ENCODE peak calls at places on chromosomes 11 and 22, in eight cellular contexts. One of them, this sample, is unnamed.

GRCh38 chr22:29209624-29209929 is 3.9 kb downstream of the EMID1 start:
- DNase-seq in adrenal gland: no peak
- DNase-seq in IMR-90: no peak
- DNase-seq in CD8-positive, alpha-beta T cell: no peak
- DNase-seq in choroid plexus epithelial cell: no peak
- DNase-seq in neural progenitor cell: no peak
- DNase-seq in right lobe of liver: no peak
- DNase-seq in Caco-2: no peak
- DNase-seq in this sample: no peak

GRCh38 chr11:112874959-112875358 is 86.3 kb upstream of the NCAM1 start:
- DNase-seq in IMR-90: no peak
- DNase-seq in CD8-positive, alpha-beta T cell: no peak
- DNase-seq in choroid plexus epithelial cell: no peak
- DNase-seq in right lobe of liver: no peak
- DNase-seq in neural progenitor cell: no peak
- DNase-seq in Caco-2: no peak
- DNase-seq in adrenal gland: no peak
- DNase-seq in this sample: no peak

GRCh38 chr22:26673485-26673884 is 16.1 kb downstream of the MIAT start:
- DNase-seq in right lobe of liver: no peak
- DNase-seq in adrenal gland: no peak
- DNase-seq in Caco-2: no peak
- DNase-seq in CD8-positive, alpha-beta T cell: no peak
- DNase-seq in neural progenitor cell: no peak
- DNase-seq in choroid plexus epithelial cell: peak
- DNase-seq in IMR-90: no peak
- DNase-seq in this sample: no peak

GRCh38 chr11:72223615-72224586 is 666 bp upstream of the INPPL1 start:
- DNase-seq in right lobe of liver: peak
- DNase-seq in Caco-2: peak
- DNase-seq in neural progenitor cell: peak
- DNase-seq in choroid plexus epithelial cell: peak
- DNase-seq in IMR-90: peak
- DNase-seq in adrenal gland: peak
- DNase-seq in CD8-positive, alpha-beta T cell: no peak
- DNase-seq in this sample: peak

GRCh38 chr11:77411238-77411637 is 62.7 kb downstream of the PAK1 start:
- DNase-seq in CD8-positive, alpha-beta T cell: peak
- DNase-seq in right lobe of liver: no peak
- DNase-seq in neural progenitor cell: peak
- DNase-seq in choroid plexus epithelial cell: peak
- DNase-seq in adrenal gland: peak
- DNase-seq in IMR-90: peak
- DNase-seq in Caco-2: no peak
- DNase-seq in this sample: no peak

GRCh38 chr11:7665473-7666291 is 7.6 kb downstream of the CYB5R2 start:
- DNase-seq in neural progenitor cell: peak
- DNase-seq in IMR-90: peak
- DNase-seq in right lobe of liver: peak
- DNase-seq in choroid plexus epithelial cell: peak
- DNase-seq in CD8-positive, alpha-beta T cell: peak
- DNase-seq in adrenal gland: peak
- DNase-seq in Caco-2: peak
- DNase-seq in this sample: peak

GRCh38 chr11:44309483-44310197 is at the start of gene ALX4:
- DNase-seq in CD8-positive, alpha-beta T cell: no peak
- DNase-seq in IMR-90: no peak
- DNase-seq in neural progenitor cell: peak
- DNase-seq in choroid plexus epithelial cell: no peak
- DNase-seq in Caco-2: no peak
- DNase-seq in right lobe of liver: no peak
- DNase-seq in adrenal gland: peak
- DNase-seq in this sample: peak

GRCh38 chr11:67031791-67032561 is 9.0 kb downstream of the SYT12 start:
- DNase-seq in choroid plexus epithelial cell: peak
- DNase-seq in adrenal gland: peak
- DNase-seq in IMR-90: peak
- DNase-seq in CD8-positive, alpha-beta T cell: no peak
- DNase-seq in neural progenitor cell: no peak
- DNase-seq in Caco-2: peak
- DNase-seq in right lobe of liver: no peak
- DNase-seq in this sample: no peak

GRCh38 chr11:45848654-45849081 is 1.4 kb downstream of the CRY2 start:
- DNase-seq in Caco-2: no peak
- DNase-seq in right lobe of liver: no peak
- DNase-seq in neural progenitor cell: no peak
- DNase-seq in adrenal gland: no peak
- DNase-seq in choroid plexus epithelial cell: no peak
- DNase-seq in CD8-positive, alpha-beta T cell: no peak
- DNase-seq in IMR-90: no peak
- DNase-seq in this sample: no peak

GRCh38 chr11:75813622-75814039 is 1.4 kb upstream of the UVRAG start:
- DNase-seq in IMR-90: peak
- DNase-seq in CD8-positive, alpha-beta T cell: no peak
- DNase-seq in choroid plexus epithelial cell: no peak
- DNase-seq in right lobe of liver: no peak
- DNase-seq in Caco-2: no peak
- DNase-seq in neural progenitor cell: no peak
- DNase-seq in adrenal gland: no peak
- DNase-seq in this sample: no peak

GRCh38 chr11:68042219-68043028 is 3.6 kb downstream of the TCIRG1 start:
- DNase-seq in Caco-2: peak
- DNase-seq in IMR-90: no peak
- DNase-seq in choroid plexus epithelial cell: no peak
- DNase-seq in right lobe of liver: no peak
- DNase-seq in neural progenitor cell: no peak
- DNase-seq in CD8-positive, alpha-beta T cell: no peak
- DNase-seq in adrenal gland: peak
- DNase-seq in this sample: peak

GRCh38 chr22:21067901-21068680 is 22.3 kb downstream of the LRRC74B start:
- DNase-seq in CD8-positive, alpha-beta T cell: no peak
- DNase-seq in neural progenitor cell: no peak
- DNase-seq in adrenal gland: no peak
- DNase-seq in IMR-90: no peak
- DNase-seq in choroid plexus epithelial cell: no peak
- DNase-seq in right lobe of liver: no peak
- DNase-seq in Caco-2: no peak
- DNase-seq in this sample: no peak

GRCh38 chr11:12070446-12071267 is 39.7 kb upstream of the MICAL2 start:
- DNase-seq in Caco-2: peak
- DNase-seq in CD8-positive, alpha-beta T cell: no peak
- DNase-seq in adrenal gland: no peak
- DNase-seq in neural progenitor cell: no peak
- DNase-seq in IMR-90: no peak
- DNase-seq in right lobe of liver: no peak
- DNase-seq in choroid plexus epithelial cell: peak
- DNase-seq in this sample: peak

GRCh38 chr22:27391092-27391770 is 410.3 kb downstream of the MN1 start:
- DNase-seq in IMR-90: no peak
- DNase-seq in choroid plexus epithelial cell: peak
- DNase-seq in Caco-2: no peak
- DNase-seq in neural progenitor cell: peak
- DNase-seq in adrenal gland: no peak
- DNase-seq in right lobe of liver: no peak
- DNase-seq in CD8-positive, alpha-beta T cell: no peak
- DNase-seq in this sample: peak

GRCh38 chr11:8107642-8108041 is 26.6 kb downstream of the TUB start:
- DNase-seq in IMR-90: no peak
- DNase-seq in right lobe of liver: no peak
- DNase-seq in choroid plexus epithelial cell: no peak
- DNase-seq in Caco-2: no peak
- DNase-seq in neural progenitor cell: no peak
- DNase-seq in CD8-positive, alpha-beta T cell: no peak
- DNase-seq in adrenal gland: no peak
- DNase-seq in this sample: no peak

GRCh38 chr11:118522571-118523072 is 4.7 kb upstream of the TTC36 start:
- DNase-seq in neural progenitor cell: peak
- DNase-seq in choroid plexus epithelial cell: peak
- DNase-seq in CD8-positive, alpha-beta T cell: no peak
- DNase-seq in adrenal gland: no peak
- DNase-seq in right lobe of liver: no peak
- DNase-seq in IMR-90: peak
- DNase-seq in Caco-2: peak
- DNase-seq in this sample: no peak

GRCh38 chr11:22640862-22641261 is 15.2 kb upstream of the FANCF start:
- DNase-seq in Caco-2: no peak
- DNase-seq in neural progenitor cell: peak
- DNase-seq in adrenal gland: no peak
- DNase-seq in CD8-positive, alpha-beta T cell: no peak
- DNase-seq in choroid plexus epithelial cell: no peak
- DNase-seq in right lobe of liver: no peak
- DNase-seq in IMR-90: no peak
- DNase-seq in this sample: no peak

GRCh38 chr22:43795320-43795719 is 16.8 kb downstream of the EFCAB6 start:
- DNase-seq in adrenal gland: no peak
- DNase-seq in choroid plexus epithelial cell: no peak
- DNase-seq in Caco-2: no peak
- DNase-seq in IMR-90: no peak
- DNase-seq in neural progenitor cell: no peak
- DNase-seq in CD8-positive, alpha-beta T cell: no peak
- DNase-seq in right lobe of liver: no peak
- DNase-seq in this sample: no peak

GRCh38 chr22:43792905-43793304 is 19.2 kb downstream of the EFCAB6 start:
- DNase-seq in CD8-positive, alpha-beta T cell: no peak
- DNase-seq in adrenal gland: no peak
- DNase-seq in IMR-90: no peak
- DNase-seq in Caco-2: no peak
- DNase-seq in choroid plexus epithelial cell: no peak
- DNase-seq in neural progenitor cell: no peak
- DNase-seq in right lobe of liver: no peak
- DNase-seq in this sample: no peak

GRCh38 chr22:43800970-43801369 is 11.1 kb downstream of the EFCAB6 start:
- DNase-seq in CD8-positive, alpha-beta T cell: no peak
- DNase-seq in Caco-2: no peak
- DNase-seq in choroid plexus epithelial cell: no peak
- DNase-seq in right lobe of liver: no peak
- DNase-seq in adrenal gland: no peak
- DNase-seq in IMR-90: no peak
- DNase-seq in neural progenitor cell: no peak
- DNase-seq in this sample: no peak

GRCh38 chr22:43798492-43798891 is 13.6 kb downstream of the EFCAB6 start:
- DNase-seq in CD8-positive, alpha-beta T cell: no peak
- DNase-seq in choroid plexus epithelial cell: no peak
- DNase-seq in adrenal gland: no peak
- DNase-seq in Caco-2: no peak
- DNase-seq in right lobe of liver: no peak
- DNase-seq in IMR-90: peak
- DNase-seq in neural progenitor cell: no peak
- DNase-seq in this sample: no peak

GRCh38 chr22:43796567-43796966 is 15.5 kb downstream of the EFCAB6 start:
- DNase-seq in Caco-2: no peak
- DNase-seq in right lobe of liver: no peak
- DNase-seq in CD8-positive, alpha-beta T cell: no peak
- DNase-seq in choroid plexus epithelial cell: peak
- DNase-seq in adrenal gland: no peak
- DNase-seq in neural progenitor cell: peak
- DNase-seq in IMR-90: peak
- DNase-seq in this sample: no peak
- TF ChIP-seq CTCF in Caco-2: no peak
- TF ChIP-seq CTCF in right lobe of liver: peak
- TF ChIP-seq CTCF in CD8-positive, alpha-beta T cell: no peak
- TF ChIP-seq CTCF in choroid plexus epithelial cell: peak
- TF ChIP-seq CTCF in adrenal gland: no peak
- TF ChIP-seq CTCF in neural progenitor cell: peak
- TF ChIP-seq CTCF in IMR-90: peak
- TF ChIP-seq CTCF in this sample: no peak

GRCh38 chr11:73325036-73325981 is 17.2 kb downstream of the ARHGEF17 start:
- DNase-seq in IMR-90: peak
- DNase-seq in neural progenitor cell: no peak
- DNase-seq in right lobe of liver: no peak
- DNase-seq in adrenal gland: no peak
- DNase-seq in choroid plexus epithelial cell: peak
- DNase-seq in Caco-2: no peak
- DNase-seq in CD8-positive, alpha-beta T cell: no peak
- DNase-seq in this sample: no peak

GRCh38 chr11:73323464-73323863 is 15.4 kb downstream of the ARHGEF17 start:
- DNase-seq in IMR-90: peak
- DNase-seq in choroid plexus epithelial cell: peak
- DNase-seq in CD8-positive, alpha-beta T cell: no peak
- DNase-seq in right lobe of liver: peak
- DNase-seq in adrenal gland: peak
- DNase-seq in neural progenitor cell: peak
- DNase-seq in Caco-2: no peak
- DNase-seq in this sample: peak

GRCh38 chr11:73322986-73323306 is 14.9 kb downstream of the ARHGEF17 start:
- DNase-seq in adrenal gland: no peak
- DNase-seq in Caco-2: no peak
- DNase-seq in neural progenitor cell: no peak
- DNase-seq in choroid plexus epithelial cell: no peak
- DNase-seq in CD8-positive, alpha-beta T cell: no peak
- DNase-seq in IMR-90: no peak
- DNase-seq in right lobe of liver: no peak
- DNase-seq in this sample: no peak

GRCh38 chr11:73324116-73324515 is 16.0 kb downstream of the ARHGEF17 start:
- DNase-seq in Caco-2: no peak
- DNase-seq in CD8-positive, alpha-beta T cell: no peak
- DNase-seq in adrenal gland: no peak
- DNase-seq in neural progenitor cell: no peak
- DNase-seq in right lobe of liver: no peak
- DNase-seq in choroid plexus epithelial cell: no peak
- DNase-seq in IMR-90: no peak
- DNase-seq in this sample: no peak

DNA sequence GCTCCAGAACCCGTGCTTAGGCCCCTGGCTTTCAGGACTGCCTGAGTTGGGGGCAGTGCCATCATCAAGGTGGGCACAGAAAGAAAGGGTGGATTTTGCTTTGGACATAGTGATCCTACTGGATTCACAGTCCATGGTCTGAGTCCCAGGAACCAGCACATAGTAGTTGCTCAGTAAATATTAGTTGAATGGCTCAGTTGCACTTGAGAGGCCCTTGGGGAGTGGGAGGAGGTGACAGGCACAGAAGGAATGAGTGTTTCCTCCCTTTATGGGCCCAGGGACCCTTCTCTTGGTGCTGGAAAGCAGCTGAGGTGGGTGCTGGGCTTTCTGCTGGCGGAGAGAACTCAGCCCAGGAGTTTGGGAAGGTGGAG is 16.6 kb downstream of the ARHGEF17 start:
- DNase-seq in Caco-2: no peak
- DNase-seq in CD8-positive, alpha-beta T cell: no peak
- DNase-seq in adrenal gland: no peak
- DNase-seq in neural progenitor cell: no peak
- DNase-seq in IMR-90: no peak
- DNase-seq in choroid plexus epithelial cell: no peak
- DNase-seq in right lobe of liver: no peak
- DNase-seq in this sample: no peak
- H3K4me3 ChIP-seq in Caco-2: no peak
- H3K4me3 ChIP-seq in CD8-positive, alpha-beta T cell: no peak
- H3K4me3 ChIP-seq in adrenal gland: no peak
- H3K4me3 ChIP-seq in neural progenitor cell: no peak
- H3K4me3 ChIP-seq in IMR-90: no peak
- H3K4me3 ChIP-seq in choroid plexus epithelial cell: no peak
- H3K4me3 ChIP-seq in right lobe of liver: no peak
- H3K4me3 ChIP-seq in this sample: no peak

GRCh38 chr11:35511666-35512065 is 13.8 kb downstream of the PAMR1 start:
- DNase-seq in IMR-90: peak
- DNase-seq in choroid plexus epithelial cell: peak
- DNase-seq in adrenal gland: peak
- DNase-seq in neural progenitor cell: no peak
- DNase-seq in right lobe of liver: no peak
- DNase-seq in Caco-2: no peak
- DNase-seq in CD8-positive, alpha-beta T cell: no peak
- DNase-seq in this sample: no peak
- TF ChIP-seq CTCF in IMR-90: no peak
- TF ChIP-seq CTCF in choroid plexus epithelial cell: no peak
- TF ChIP-seq CTCF in adrenal gland: no peak
- TF ChIP-seq CTCF in neural progenitor cell: no peak
- TF ChIP-seq CTCF in right lobe of liver: no peak
- TF ChIP-seq CTCF in Caco-2: no peak
- TF ChIP-seq CTCF in CD8-positive, alpha-beta T cell: no peak
- TF ChIP-seq CTCF in this sample: no peak

GRCh38 chr11:129277216-129277838 is 85.2 kb upstream of the ARHGAP32 start:
- DNase-seq in adrenal gland: no peak
- DNase-seq in neural progenitor cell: no peak
- DNase-seq in choroid plexus epithelial cell: no peak
- DNase-seq in IMR-90: peak
- DNase-seq in right lobe of liver: no peak
- DNase-seq in Caco-2: no peak
- DNase-seq in CD8-positive, alpha-beta T cell: no peak
- DNase-seq in this sample: no peak
- H3K4me3 ChIP-seq in adrenal gland: peak
- H3K4me3 ChIP-seq in neural progenitor cell: no peak
- H3K4me3 ChIP-seq in choroid plexus epithelial cell: no peak
- H3K4me3 ChIP-seq in IMR-90: no peak
- H3K4me3 ChIP-seq in right lobe of liver: no peak
- H3K4me3 ChIP-seq in Caco-2: no peak
- H3K4me3 ChIP-seq in CD8-positive, alpha-beta T cell: no peak
- H3K4me3 ChIP-seq in this sample: no peak